ENCODE peak calls at places on chromosome 19, in seven cellular contexts. One of them, this sample, is unnamed.

GRCh38 chr19:3683405-3683865 is 16.8 kb downstream of the PIP5K1C start:
- DNase-seq in endodermal cell: peak
- DNase-seq in effector memory CD8-positive, alpha-beta T cell: no peak
- DNase-seq in IMR-90: no peak
- DNase-seq in T-cell: no peak
- DNase-seq in suprapubic skin: no peak
- DNase-seq in HFFc6: no peak
- DNase-seq in this sample: peak

GRCh38 chr19:934865-935422 is 9.1 kb downstream of the ARID3A start:
- DNase-seq in endodermal cell: no peak
- DNase-seq in effector memory CD8-positive, alpha-beta T cell: no peak
- DNase-seq in IMR-90: peak
- DNase-seq in T-cell: no peak
- DNase-seq in suprapubic skin: peak
- DNase-seq in HFFc6: no peak
- DNase-seq in this sample: no peak

GRCh38 chr19:31226536-31226935 is 122.7 kb downstream of the TSHZ3 start:
- DNase-seq in endodermal cell: no peak
- DNase-seq in effector memory CD8-positive, alpha-beta T cell: no peak
- DNase-seq in IMR-90: no peak
- DNase-seq in T-cell: no peak
- DNase-seq in suprapubic skin: no peak
- DNase-seq in HFFc6: no peak
- DNase-seq in this sample: no peak

GRCh38 chr19:33063356-33064116 is 1.2 kb downstream of the RHPN2 start:
- DNase-seq in endodermal cell: peak
- DNase-seq in effector memory CD8-positive, alpha-beta T cell: no peak
- DNase-seq in IMR-90: peak
- DNase-seq in T-cell: no peak
- DNase-seq in suprapubic skin: no peak
- DNase-seq in HFFc6: peak
- DNase-seq in this sample: peak

GRCh38 chr19:18541992-18542935 is 1.1 kb downstream of the FKBP8 start:
- DNase-seq in endodermal cell: peak
- DNase-seq in effector memory CD8-positive, alpha-beta T cell: no peak
- DNase-seq in IMR-90: no peak
- DNase-seq in T-cell: no peak
- DNase-seq in suprapubic skin: no peak
- DNase-seq in HFFc6: no peak
- DNase-seq in this sample: peak

GRCh38 chr19:51743405-51743804 is 8.3 kb downstream of the FPR1 start:
- DNase-seq in endodermal cell: no peak
- DNase-seq in effector memory CD8-positive, alpha-beta T cell: no peak
- DNase-seq in IMR-90: no peak
- DNase-seq in T-cell: no peak
- DNase-seq in suprapubic skin: no peak
- DNase-seq in HFFc6: no peak
- DNase-seq in this sample: no peak

GRCh38 chr19:46904114-46905060 is 43.6 kb downstream of the ARHGAP35 start:
- DNase-seq in endodermal cell: peak
- DNase-seq in effector memory CD8-positive, alpha-beta T cell: no peak
- DNase-seq in IMR-90: peak
- DNase-seq in T-cell: no peak
- DNase-seq in suprapubic skin: no peak
- DNase-seq in HFFc6: peak
- DNase-seq in this sample: no peak

GRCh38 chr19:5434970-5435641 is 20.1 kb upstream of the ZNRF4 start:
- DNase-seq in endodermal cell: no peak
- DNase-seq in effector memory CD8-positive, alpha-beta T cell: no peak
- DNase-seq in IMR-90: peak
- DNase-seq in T-cell: no peak
- DNase-seq in suprapubic skin: no peak
- DNase-seq in HFFc6: peak
- DNase-seq in this sample: no peak

GRCh38 chr19:39372941-39373340 is 18.0 kb downstream of the PAF1 start:
- DNase-seq in endodermal cell: no peak
- DNase-seq in effector memory CD8-positive, alpha-beta T cell: no peak
- DNase-seq in IMR-90: peak
- DNase-seq in T-cell: no peak
- DNase-seq in suprapubic skin: no peak
- DNase-seq in HFFc6: no peak
- DNase-seq in this sample: no peak

GRCh38 chr19:1446713-1447564 is 3.0 kb upstream of the APC2 start:
- DNase-seq in endodermal cell: peak
- DNase-seq in effector memory CD8-positive, alpha-beta T cell: no peak
- DNase-seq in IMR-90: no peak
- DNase-seq in T-cell: no peak
- DNase-seq in suprapubic skin: no peak
- DNase-seq in HFFc6: no peak
- DNase-seq in this sample: peak

GRCh38 chr19:28961772-28962500 is 251.0 kb downstream of the UQCRFS1 start:
- DNase-seq in endodermal cell: no peak
- DNase-seq in effector memory CD8-positive, alpha-beta T cell: no peak
- DNase-seq in IMR-90: peak
- DNase-seq in T-cell: no peak
- DNase-seq in suprapubic skin: no peak
- DNase-seq in HFFc6: peak
- DNase-seq in this sample: no peak

GRCh38 chr19:2289714-2290435 is 7.9 kb upstream of the PEAK3 start:
- DNase-seq in endodermal cell: peak
- DNase-seq in effector memory CD8-positive, alpha-beta T cell: no peak
- DNase-seq in IMR-90: no peak
- DNase-seq in T-cell: peak
- DNase-seq in suprapubic skin: no peak
- DNase-seq in HFFc6: no peak
- DNase-seq in this sample: peak

GRCh38 chr19:4870025-4870700 is 2.7 kb upstream of the PLIN3 start:
- DNase-seq in endodermal cell: peak
- DNase-seq in effector memory CD8-positive, alpha-beta T cell: no peak
- DNase-seq in IMR-90: peak
- DNase-seq in T-cell: no peak
- DNase-seq in suprapubic skin: no peak
- DNase-seq in HFFc6: peak
- DNase-seq in this sample: no peak

GRCh38 chr19:29211562-29212416 is 1.2 kb downstream of the UQCRFS1 start:
- DNase-seq in endodermal cell: no peak
- DNase-seq in effector memory CD8-positive, alpha-beta T cell: peak
- DNase-seq in IMR-90: peak
- DNase-seq in T-cell: peak
- DNase-seq in suprapubic skin: no peak
- DNase-seq in HFFc6: no peak
- DNase-seq in this sample: no peak

GRCh38 chr19:28472843-28473242 is 740.1 kb downstream of the UQCRFS1 start:
- DNase-seq in endodermal cell: no peak
- DNase-seq in effector memory CD8-positive, alpha-beta T cell: no peak
- DNase-seq in IMR-90: no peak
- DNase-seq in T-cell: no peak
- DNase-seq in suprapubic skin: no peak
- DNase-seq in HFFc6: no peak
- DNase-seq in this sample: no peak

GRCh38 chr19:42284641-42285341 is 15.7 kb downstream of the CIC start:
- DNase-seq in endodermal cell: peak
- DNase-seq in effector memory CD8-positive, alpha-beta T cell: peak
- DNase-seq in IMR-90: no peak
- DNase-seq in T-cell: no peak
- DNase-seq in suprapubic skin: no peak
- DNase-seq in HFFc6: no peak
- DNase-seq in this sample: peak

GRCh38 chr19:2575734-2576481 is 100.0 kb downstream of the GADD45B start:
- DNase-seq in endodermal cell: peak
- DNase-seq in effector memory CD8-positive, alpha-beta T cell: no peak
- DNase-seq in IMR-90: peak
- DNase-seq in T-cell: no peak
- DNase-seq in suprapubic skin: peak
- DNase-seq in HFFc6: no peak
- DNase-seq in this sample: no peak

GRCh38 chr19:50505856-50506611 is 5.0 kb downstream of the JOSD2 start:
- DNase-seq in endodermal cell: no peak
- DNase-seq in effector memory CD8-positive, alpha-beta T cell: no peak
- DNase-seq in IMR-90: no peak
- DNase-seq in T-cell: no peak
- DNase-seq in suprapubic skin: no peak
- DNase-seq in HFFc6: no peak
- DNase-seq in this sample: no peak

GRCh38 chr19:8426283-8426682 is 13.2 kb downstream of the MARCHF2 start:
- DNase-seq in endodermal cell: no peak
- DNase-seq in effector memory CD8-positive, alpha-beta T cell: no peak
- DNase-seq in IMR-90: no peak
- DNase-seq in T-cell: no peak
- DNase-seq in suprapubic skin: no peak
- DNase-seq in HFFc6: no peak
- DNase-seq in this sample: no peak

GRCh38 chr19:49157445-49158224 is at the start of gene TRPM4:
- DNase-seq in endodermal cell: peak
- DNase-seq in effector memory CD8-positive, alpha-beta T cell: no peak
- DNase-seq in IMR-90: peak
- DNase-seq in T-cell: peak
- DNase-seq in suprapubic skin: peak
- DNase-seq in HFFc6: peak
- DNase-seq in this sample: peak

GRCh38 chr19:18683955-18684641 is 618 bp downstream of the CRTC1 start:
- DNase-seq in endodermal cell: peak
- DNase-seq in effector memory CD8-positive, alpha-beta T cell: no peak
- DNase-seq in IMR-90: no peak
- DNase-seq in T-cell: no peak
- DNase-seq in suprapubic skin: no peak
- DNase-seq in HFFc6: no peak
- DNase-seq in this sample: no peak

GRCh38 chr19:2767688-2768087 is 15.4 kb downstream of the SGTA start:
- DNase-seq in endodermal cell: no peak
- DNase-seq in effector memory CD8-positive, alpha-beta T cell: no peak
- DNase-seq in IMR-90: no peak
- DNase-seq in T-cell: no peak
- DNase-seq in suprapubic skin: no peak
- DNase-seq in HFFc6: no peak
- DNase-seq in this sample: no peak

GRCh38 chr19:18417250-18418033 is 1.8 kb upstream of the SSBP4 start:
- DNase-seq in endodermal cell: peak
- DNase-seq in effector memory CD8-positive, alpha-beta T cell: no peak
- DNase-seq in IMR-90: peak
- DNase-seq in T-cell: no peak
- DNase-seq in suprapubic skin: peak
- DNase-seq in HFFc6: peak
- DNase-seq in this sample: peak

GRCh38 chr19:2755811-2756210 is 16.0 kb upstream of the SLC39A3 start:
- DNase-seq in endodermal cell: no peak
- DNase-seq in effector memory CD8-positive, alpha-beta T cell: no peak
- DNase-seq in IMR-90: no peak
- DNase-seq in T-cell: no peak
- DNase-seq in suprapubic skin: no peak
- DNase-seq in HFFc6: no peak
- DNase-seq in this sample: no peak

GRCh38 chr19:10742494-10742893 is 24.6 kb downstream of the DNM2 start:
- DNase-seq in endodermal cell: no peak
- DNase-seq in effector memory CD8-positive, alpha-beta T cell: no peak
- DNase-seq in IMR-90: no peak
- DNase-seq in T-cell: no peak
- DNase-seq in suprapubic skin: no peak
- DNase-seq in HFFc6: no peak
- DNase-seq in this sample: no peak

GRCh38 chr19:15419413-15420025 is 731 bp upstream of the AKAP8L start:
- DNase-seq in endodermal cell: no peak
- DNase-seq in effector memory CD8-positive, alpha-beta T cell: no peak
- DNase-seq in IMR-90: no peak
- DNase-seq in T-cell: no peak
- DNase-seq in suprapubic skin: no peak
- DNase-seq in HFFc6: no peak
- DNase-seq in this sample: no peak

GRCh38 chr19:30446844-30447243 is 74.7 kb downstream of the ZNF536 start:
- DNase-seq in endodermal cell: no peak
- DNase-seq in effector memory CD8-positive, alpha-beta T cell: no peak
- DNase-seq in IMR-90: no peak
- DNase-seq in T-cell: no peak
- DNase-seq in suprapubic skin: no peak
- DNase-seq in HFFc6: no peak
- DNase-seq in this sample: no peak

GRCh38 chr19:33771308-33772101 is 25.2 kb upstream of the KCTD15 start:
- DNase-seq in endodermal cell: peak
- DNase-seq in effector memory CD8-positive, alpha-beta T cell: peak
- DNase-seq in IMR-90: peak
- DNase-seq in T-cell: peak
- DNase-seq in suprapubic skin: no peak
- DNase-seq in HFFc6: peak
- DNase-seq in this sample: peak

GRCh38 chr19:34269968-34270621 is 15.7 kb downstream of the GARRE1 start:
- DNase-seq in endodermal cell: peak
- DNase-seq in effector memory CD8-positive, alpha-beta T cell: peak
- DNase-seq in IMR-90: peak
- DNase-seq in T-cell: peak
- DNase-seq in suprapubic skin: no peak
- DNase-seq in HFFc6: peak
- DNase-seq in this sample: no peak

GRCh38 chr19:28313633-28314032 is 899.3 kb downstream of the UQCRFS1 start:
- DNase-seq in endodermal cell: no peak
- DNase-seq in effector memory CD8-positive, alpha-beta T cell: no peak
- DNase-seq in IMR-90: peak
- DNase-seq in T-cell: no peak
- DNase-seq in suprapubic skin: no peak
- DNase-seq in HFFc6: no peak
- DNase-seq in this sample: no peak

GRCh38 chr19:11659612-11660011 is 62.3 kb downstream of the ZNF627 start:
- DNase-seq in endodermal cell: no peak
- DNase-seq in effector memory CD8-positive, alpha-beta T cell: no peak
- DNase-seq in IMR-90: peak
- DNase-seq in T-cell: no peak
- DNase-seq in suprapubic skin: no peak
- DNase-seq in HFFc6: peak
- DNase-seq in this sample: no peak

GRCh38 chr19:11067356-11068113 is 21.7 kb upstream of the LDLR start:
- DNase-seq in endodermal cell: no peak
- DNase-seq in effector memory CD8-positive, alpha-beta T cell: no peak
- DNase-seq in IMR-90: peak
- DNase-seq in T-cell: no peak
- DNase-seq in suprapubic skin: no peak
- DNase-seq in HFFc6: peak
- DNase-seq in this sample: no peak